ENCODE peak calls at places on chromosomes 1 and 21, in seven cellular contexts. One of them, this sample, is unnamed. For H3K9me3 and H3K36me3, the result is how much of the 10 kb centered on the place peaks cover.

GRCh38 chr1:82565546-82565945 is 764.8 kb downstream of the ADGRL2 start:
- DNase-seq in Panc1: peak
- DNase-seq in iPS DF 6.9: no peak
- DNase-seq in ascending aorta: peak
- DNase-seq in body of pancreas: peak
- DNase-seq in PC-3: peak
- DNase-seq in left ventricle myocardium inferior: no peak
- DNase-seq in this sample: peak

GRCh38 chr1:26290416-26291261 is 10.8 kb downstream of the SH3BGRL3 start:
- DNase-seq in Panc1: no peak
- DNase-seq in iPS DF 6.9: no peak
- DNase-seq in ascending aorta: no peak
- DNase-seq in body of pancreas: no peak
- DNase-seq in PC-3: no peak
- DNase-seq in left ventricle myocardium inferior: no peak
- DNase-seq in this sample: no peak

GRCh38 chr1:86645866-86646647 is 58.3 kb upstream of the SH3GLB1 start:
- DNase-seq in Panc1: no peak
- DNase-seq in iPS DF 6.9: no peak
- DNase-seq in ascending aorta: no peak
- DNase-seq in body of pancreas: no peak
- DNase-seq in PC-3: no peak
- DNase-seq in left ventricle myocardium inferior: no peak
- DNase-seq in this sample: no peak

GRCh38 chr1:205843031-205843859 is 6.7 kb downstream of the PM20D1 start:
- DNase-seq in Panc1: no peak
- DNase-seq in iPS DF 6.9: no peak
- DNase-seq in ascending aorta: no peak
- DNase-seq in body of pancreas: peak
- DNase-seq in PC-3: no peak
- DNase-seq in left ventricle myocardium inferior: no peak
- DNase-seq in this sample: peak

GRCh38 chr1:212858461-212859265 is 588 bp downstream of the FLVCR1 start:
- DNase-seq in Panc1: no peak
- DNase-seq in iPS DF 6.9: no peak
- DNase-seq in ascending aorta: no peak
- DNase-seq in body of pancreas: peak
- DNase-seq in PC-3: peak
- DNase-seq in left ventricle myocardium inferior: peak
- DNase-seq in this sample: peak

GRCh38 chr1:11479375-11479979 is 522 bp downstream of the DISP3 start:
- DNase-seq in Panc1: no peak
- DNase-seq in iPS DF 6.9: no peak
- DNase-seq in ascending aorta: no peak
- DNase-seq in body of pancreas: no peak
- DNase-seq in PC-3: no peak
- DNase-seq in left ventricle myocardium inferior: no peak
- DNase-seq in this sample: no peak

GRCh38 chr1:1292442-1292779 is 12.2 kb downstream of the SCNN1D start:
- DNase-seq in Panc1: no peak
- DNase-seq in iPS DF 6.9: no peak
- DNase-seq in ascending aorta: no peak
- DNase-seq in body of pancreas: no peak
- DNase-seq in PC-3: no peak
- DNase-seq in left ventricle myocardium inferior: no peak
- DNase-seq in this sample: no peak

GRCh38 chr1:189211742-189212141 is 1265.9 kb downstream of the BRINP3 start:
- DNase-seq in Panc1: no peak
- DNase-seq in iPS DF 6.9: no peak
- DNase-seq in ascending aorta: no peak
- DNase-seq in body of pancreas: no peak
- DNase-seq in PC-3: peak
- DNase-seq in left ventricle myocardium inferior: no peak
- DNase-seq in this sample: no peak

GRCh38 chr1:116254776-116255175 is 118.3 kb upstream of the ATP1A1 start:
- DNase-seq in Panc1: no peak
- DNase-seq in iPS DF 6.9: no peak
- DNase-seq in ascending aorta: no peak
- DNase-seq in body of pancreas: no peak
- DNase-seq in PC-3: no peak
- DNase-seq in left ventricle myocardium inferior: no peak
- DNase-seq in this sample: no peak

GRCh38 chr1:60461889-60462595 is 388.5 kb upstream of the C1orf87 start:
- DNase-seq in Panc1: no peak
- DNase-seq in iPS DF 6.9: no peak
- DNase-seq in ascending aorta: no peak
- DNase-seq in body of pancreas: no peak
- DNase-seq in PC-3: no peak
- DNase-seq in left ventricle myocardium inferior: no peak
- DNase-seq in this sample: no peak

DNA sequence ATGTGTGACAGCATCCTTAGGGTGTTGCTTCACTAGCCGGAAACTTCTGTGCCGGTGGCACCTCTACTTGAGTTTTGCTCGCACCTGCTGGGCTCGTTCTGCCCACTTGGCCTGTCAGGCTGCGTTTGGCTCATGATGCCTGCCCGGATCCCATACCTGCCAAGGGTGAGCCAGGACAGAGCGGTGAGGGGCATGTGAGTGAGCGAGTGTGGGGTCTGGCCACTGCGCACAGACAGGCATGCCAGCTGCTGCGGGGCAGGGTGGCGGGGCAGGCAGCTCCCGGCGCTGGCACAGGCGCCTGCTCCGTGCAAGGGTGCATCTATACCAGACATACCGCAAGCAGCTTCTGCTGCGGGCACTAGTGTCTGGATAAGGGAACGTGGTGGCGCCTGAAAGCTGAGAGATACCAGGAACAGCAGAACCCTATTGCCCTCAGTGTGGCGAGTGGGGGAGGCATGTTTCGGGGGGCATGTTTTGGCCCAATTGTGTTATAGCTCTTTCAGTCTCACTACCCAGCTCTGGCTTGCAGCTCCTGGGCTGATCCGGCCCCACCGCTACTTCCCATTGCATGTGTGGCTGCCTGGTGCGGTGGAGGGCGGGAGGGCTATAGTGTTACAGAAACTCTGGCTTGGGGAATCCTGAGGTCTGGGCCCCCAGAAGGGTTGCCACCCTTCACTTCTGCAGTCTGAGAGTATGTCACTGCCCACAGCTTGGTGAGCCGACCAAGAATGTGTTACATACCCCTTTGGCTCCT is 32.2 kb downstream of the MAGI3 start:
- DNase-seq in Panc1: no peak
- DNase-seq in iPS DF 6.9: no peak
- DNase-seq in ascending aorta: no peak
- DNase-seq in body of pancreas: no peak
- DNase-seq in PC-3: no peak
- DNase-seq in left ventricle myocardium inferior: no peak
- DNase-seq in this sample: no peak
- H3K4me3 ChIP-seq in Panc1: no peak
- H3K4me3 ChIP-seq in iPS DF 6.9: no peak
- H3K4me3 ChIP-seq in ascending aorta: no peak
- H3K4me3 ChIP-seq in body of pancreas: no peak
- H3K4me3 ChIP-seq in PC-3: no peak
- H3K4me3 ChIP-seq in left ventricle myocardium inferior: no peak
- H3K4me3 ChIP-seq in this sample: no peak

GRCh38 chr21:33663241-33663640 is 20.9 kb downstream of the ITSN1 start:
- DNase-seq in Panc1: no peak
- DNase-seq in iPS DF 6.9: no peak
- DNase-seq in ascending aorta: no peak
- DNase-seq in body of pancreas: no peak
- DNase-seq in PC-3: no peak
- DNase-seq in left ventricle myocardium inferior: no peak
- DNase-seq in this sample: no peak
- H3K9me3 ChIP-seq in Panc1: under half
- H3K9me3 ChIP-seq in iPS DF 6.9: under half
- H3K9me3 ChIP-seq in ascending aorta: under half
- H3K9me3 ChIP-seq in body of pancreas: under half
- H3K9me3 ChIP-seq in PC-3: under half
- H3K9me3 ChIP-seq in left ventricle myocardium inferior: under half
- H3K9me3 ChIP-seq in this sample: under half

DNA sequence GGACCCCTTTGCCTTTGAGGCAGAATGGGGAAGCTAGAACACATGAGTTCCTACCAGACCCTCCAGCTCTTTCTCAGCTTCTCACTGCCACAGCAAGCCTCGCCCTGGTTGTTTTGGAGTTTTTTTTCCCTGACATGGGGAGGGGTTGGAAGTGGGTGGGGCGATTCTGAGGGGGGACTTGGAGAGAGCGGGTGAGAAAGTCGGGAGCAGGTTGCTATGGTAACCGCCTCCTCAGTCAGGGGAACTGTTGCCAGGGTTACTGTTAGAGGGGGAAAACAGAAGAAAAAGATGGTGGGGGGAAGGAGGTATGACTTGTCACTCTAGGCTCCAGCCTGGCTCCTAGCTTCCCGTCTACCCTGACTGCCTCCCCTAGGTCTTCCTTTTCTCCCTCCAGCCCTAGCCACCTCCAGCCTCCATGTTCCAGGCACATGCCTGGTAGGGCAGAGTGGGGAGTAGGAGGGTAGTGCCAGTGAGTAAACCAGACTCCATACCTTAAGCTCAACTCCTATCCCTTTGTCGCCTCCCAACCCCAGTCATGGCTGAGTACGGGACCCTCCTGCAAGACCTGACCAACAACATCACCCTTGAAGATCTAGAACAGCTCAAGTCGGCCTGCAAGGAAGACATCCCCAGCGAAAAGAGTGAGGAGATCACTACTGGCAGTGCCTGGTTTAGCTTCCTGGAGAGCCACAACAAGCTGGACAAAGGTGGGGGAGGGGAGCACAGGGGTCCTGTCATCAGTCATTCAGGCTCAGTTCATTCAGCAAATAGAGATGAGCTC is 6.0 kb downstream of the PEA15 start:
- DNase-seq in Panc1: no peak
- DNase-seq in iPS DF 6.9: no peak
- DNase-seq in ascending aorta: no peak
- DNase-seq in body of pancreas: no peak
- DNase-seq in PC-3: no peak
- DNase-seq in left ventricle myocardium inferior: no peak
- DNase-seq in this sample: no peak
- H3K36me3 ChIP-seq in Panc1: under half
- H3K36me3 ChIP-seq in iPS DF 6.9: under half
- H3K36me3 ChIP-seq in ascending aorta: half or more
- H3K36me3 ChIP-seq in body of pancreas: under half
- H3K36me3 ChIP-seq in PC-3: half or more
- H3K36me3 ChIP-seq in left ventricle myocardium inferior: half or more
- H3K36me3 ChIP-seq in this sample: half or more

DNA sequence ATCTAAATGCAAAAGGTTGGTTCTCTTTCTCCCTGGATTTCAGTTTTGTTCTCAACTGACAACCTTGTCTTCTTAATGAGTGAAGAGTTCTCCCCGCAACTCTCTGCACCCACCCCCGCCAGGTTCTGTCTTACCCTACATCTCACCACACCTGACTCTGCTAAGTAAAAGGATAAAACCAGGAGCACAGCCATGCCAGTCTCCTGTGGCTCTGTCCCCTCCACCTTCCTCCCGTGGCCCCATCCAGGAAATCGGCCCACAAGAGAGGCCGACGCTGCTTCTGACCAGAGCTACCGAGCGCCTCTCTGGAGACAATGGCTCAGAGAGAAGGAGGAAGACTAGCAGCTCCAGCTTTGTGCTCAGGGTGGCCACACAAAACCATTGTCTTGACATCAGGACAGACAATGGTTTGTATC is 72.3 kb downstream of the PLEKHA6 start:
- DNase-seq in Panc1: no peak
- DNase-seq in iPS DF 6.9: no peak
- DNase-seq in ascending aorta: no peak
- DNase-seq in body of pancreas: no peak
- DNase-seq in PC-3: no peak
- DNase-seq in left ventricle myocardium inferior: no peak
- DNase-seq in this sample: no peak
- H3K4me3 ChIP-seq in Panc1: no peak
- H3K4me3 ChIP-seq in iPS DF 6.9: no peak
- H3K4me3 ChIP-seq in ascending aorta: no peak
- H3K4me3 ChIP-seq in body of pancreas: no peak
- H3K4me3 ChIP-seq in PC-3: no peak
- H3K4me3 ChIP-seq in left ventricle myocardium inferior: peak
- H3K4me3 ChIP-seq in this sample: no peak

GRCh38 chr1:180387413-180387812 is 115.0 kb downstream of the ACBD6 start:
- DNase-seq in Panc1: no peak
- DNase-seq in iPS DF 6.9: no peak
- DNase-seq in ascending aorta: no peak
- DNase-seq in body of pancreas: no peak
- DNase-seq in PC-3: no peak
- DNase-seq in left ventricle myocardium inferior: no peak
- DNase-seq in this sample: no peak
- H3K9me3 ChIP-seq in Panc1: under half
- H3K9me3 ChIP-seq in iPS DF 6.9: under half
- H3K9me3 ChIP-seq in ascending aorta: under half
- H3K9me3 ChIP-seq in body of pancreas: under half
- H3K9me3 ChIP-seq in PC-3: under half
- H3K9me3 ChIP-seq in left ventricle myocardium inferior: half or more
- H3K9me3 ChIP-seq in this sample: under half

DNA sequence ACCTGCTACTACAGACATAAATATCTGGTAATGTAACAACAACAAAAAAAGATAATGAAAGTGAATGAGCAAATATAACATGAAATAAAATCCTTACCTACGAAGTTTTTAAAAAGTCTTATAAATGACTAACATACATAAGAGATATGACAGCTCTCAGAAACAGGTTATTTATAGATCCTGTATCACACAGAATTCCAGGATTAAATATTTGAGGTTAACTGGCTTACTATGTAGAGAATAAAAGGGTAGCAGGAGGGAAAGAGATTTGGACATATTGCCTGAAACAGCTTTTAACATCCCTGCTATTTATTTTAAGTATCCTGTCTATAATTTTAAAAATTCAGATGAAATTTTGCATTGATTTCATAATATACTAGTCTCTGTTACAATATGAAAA is 16.3 kb downstream of the MYSM1 start:
- DNase-seq in Panc1: no peak
- DNase-seq in iPS DF 6.9: no peak
- DNase-seq in ascending aorta: no peak
- DNase-seq in body of pancreas: no peak
- DNase-seq in PC-3: no peak
- DNase-seq in left ventricle myocardium inferior: no peak
- DNase-seq in this sample: no peak
- H3K36me3 ChIP-seq in Panc1: under half
- H3K36me3 ChIP-seq in iPS DF 6.9: under half
- H3K36me3 ChIP-seq in ascending aorta: half or more
- H3K36me3 ChIP-seq in body of pancreas: under half
- H3K36me3 ChIP-seq in PC-3: half or more
- H3K36me3 ChIP-seq in left ventricle myocardium inferior: half or more
- H3K36me3 ChIP-seq in this sample: half or more